ENCODE peak calls at places on chromosomes 16 and 17, in eight cellular contexts. Q, S, Z, B, J, G, C and V are unnamed samples.

GRCh38 chr16:86975445-86975844 is 341.7 kb downstream of the C16orf95 start:
- DNase-seq in Q (no peak), S (peak), Z (peak), B (no peak), J (peak), G (no peak), C (peak), V (peak)

GRCh38 chr17:39603304-39604016 is 4.3 kb downstream of the NEUROD2 start:
- DNase-seq in Q (no peak), S (no peak), Z (no peak), B (no peak), J (no peak), G (no peak), C (no peak), V (no peak)

GRCh38 chr17:56733833-56734232 is 99.9 kb downstream of the C17orf67 start:
- DNase-seq in Q (no peak), S (no peak), Z (no peak), B (no peak), J (no peak), G (no peak), C (no peak), V (no peak)

GRCh38 chr17:61412860-61413653 is 13.4 kb downstream of the TBX2 start:
- DNase-seq in Q (peak), S (no peak), Z (peak), B (no peak), J (no peak), G (no peak), C (no peak), V (no peak)

GRCh38 chr16:51164167-51164566 is 13.1 kb upstream of the SALL1 start:
- DNase-seq in Q (no peak), S (no peak), Z (no peak), B (no peak), J (no peak), G (no peak), C (no peak), V (no peak)

GRCh38 chr17:62750502-62751349 is 57.4 kb downstream of the MARCHF10 start:
- DNase-seq in Q (no peak), S (no peak), Z (no peak), B (no peak), J (no peak), G (no peak), C (no peak), V (no peak)

GRCh38 chr17:30273373-30273772 is 18.4 kb downstream of the BLMH start:
- DNase-seq in Q (no peak), S (no peak), Z (peak), B (no peak), J (no peak), G (no peak), C (no peak), V (no peak)

GRCh38 chr17:60941028-60941427 is 263.4 kb downstream of the BCAS3 start:
- DNase-seq in Q (peak), S (peak), Z (peak), B (peak), J (no peak), G (no peak), C (peak), V (no peak)

GRCh38 chr17:13001991-13002615 is 15.7 kb downstream of the ELAC2 start:
- DNase-seq in Q (no peak), S (no peak), Z (peak), B (no peak), J (no peak), G (no peak), C (no peak), V (no peak)

GRCh38 chr16:83552193-83552592 is 255.6 kb upstream of the HSBP1 start:
- DNase-seq in Q (no peak), S (no peak), Z (peak), B (no peak), J (no peak), G (no peak), C (no peak), V (no peak)

GRCh38 chr17:75020331-75021110 is 8.1 kb downstream of the MRPL58 start:
- DNase-seq in Q (no peak), S (no peak), Z (no peak), B (no peak), J (no peak), G (no peak), C (no peak), V (no peak)

GRCh38 chr16:56774009-56774408 is 44.1 kb downstream of the NUP93 start:
- DNase-seq in Q (no peak), S (no peak), Z (no peak), B (no peak), J (no peak), G (no peak), C (no peak), V (no peak)

GRCh38 chr17:54968954-54969400 is 412 bp downstream of the STXBP4 start:
- DNase-seq in Q (no peak), S (no peak), Z (peak), B (no peak), J (peak), G (no peak), C (peak), V (no peak)

GRCh38 chr16:17343028-17343427 is 127.7 kb downstream of the XYLT1 start:
- DNase-seq in Q (no peak), S (no peak), Z (no peak), B (no peak), J (no peak), G (no peak), C (no peak), V (no peak)

DNA sequence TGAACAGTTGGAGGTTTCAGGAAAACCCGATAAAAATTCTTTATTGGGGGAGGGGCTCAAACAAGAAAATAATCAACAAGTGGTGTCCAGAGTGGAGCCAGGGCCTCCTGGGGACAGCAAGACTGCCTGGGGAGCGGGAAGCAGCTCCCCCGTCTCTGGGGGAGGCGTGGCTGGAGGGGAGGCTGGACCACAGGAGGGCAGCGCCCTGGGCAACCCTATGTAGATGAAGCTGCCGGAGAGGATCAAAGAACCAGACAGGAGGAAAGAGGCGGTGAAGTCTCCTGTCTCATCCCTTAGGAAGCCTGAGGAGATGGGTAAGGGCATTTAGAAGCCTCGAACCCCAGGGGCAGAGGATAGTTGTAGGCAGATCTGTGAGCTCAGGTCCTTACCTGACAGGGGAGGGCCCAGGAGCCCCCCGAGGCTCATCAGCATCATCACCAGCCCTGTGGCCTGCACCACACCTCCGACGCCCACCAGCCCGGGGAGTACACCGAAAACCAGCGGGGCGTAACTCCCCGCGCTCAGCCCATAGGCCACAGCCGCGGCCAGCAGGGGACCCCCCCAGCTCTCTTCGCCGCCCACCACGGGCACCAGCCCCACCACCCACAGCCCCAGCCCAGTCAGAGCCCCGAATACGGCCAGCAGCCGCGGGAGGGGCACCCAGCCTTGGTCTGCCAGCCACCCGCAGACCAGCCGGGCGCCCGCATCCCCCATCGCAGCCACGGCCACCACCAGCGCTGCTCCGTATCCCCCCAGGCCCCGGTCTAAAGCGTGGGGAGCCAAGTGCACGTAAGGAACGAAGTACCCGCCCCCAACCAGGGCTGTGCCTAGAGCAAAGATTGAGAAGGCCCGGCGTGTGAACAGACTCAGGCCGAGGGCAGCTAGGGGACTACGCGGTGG is 2.0 kb downstream of the SLC16A11 start:
- DNase-seq in Q (no peak), S (no peak), Z (no peak), B (no peak), J (no peak), G (no peak), C (no peak), V (no peak)
- H3K4me3 ChIP-seq in Q (peak), S (peak), Z (no peak), B (peak), J (no peak), G (peak), C (no peak), V (no peak)

DNA sequence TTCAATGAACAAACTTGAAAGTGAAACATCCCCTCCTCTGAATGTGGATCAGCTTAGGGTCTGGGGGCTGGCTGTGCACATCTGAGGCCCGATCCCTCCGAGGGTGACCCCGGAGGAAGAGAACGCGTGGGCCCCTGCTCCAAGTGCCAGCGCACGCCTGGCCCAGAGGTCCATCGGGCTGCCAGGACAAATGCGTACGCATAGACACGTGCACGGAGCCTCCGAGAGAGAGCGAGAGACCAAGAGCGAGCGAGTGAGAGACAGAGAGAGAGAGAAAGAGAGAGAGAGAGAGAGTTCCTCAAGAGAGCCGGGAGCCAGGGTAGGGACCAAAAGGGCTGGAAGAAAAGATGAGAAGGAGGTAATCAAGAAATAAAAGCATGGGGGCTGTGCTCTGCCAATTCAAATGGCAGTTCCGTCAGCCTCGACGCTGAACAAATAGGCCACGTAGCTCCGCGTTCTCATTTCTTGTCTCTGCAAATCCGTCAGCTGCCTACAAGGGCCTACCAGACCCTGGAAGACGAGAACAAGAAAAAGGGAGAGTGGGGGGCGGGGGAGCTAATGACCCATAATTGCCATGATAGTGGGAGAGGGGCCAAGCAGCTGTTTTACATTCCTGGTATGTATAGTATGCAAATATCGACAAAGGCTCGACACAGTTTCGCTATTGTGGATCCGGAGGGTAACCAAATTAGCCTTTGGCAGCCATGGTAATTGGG is 435.3 kb upstream of the ZFHX3 start:
- DNase-seq in Q (no peak), S (no peak), Z (no peak), B (no peak), J (no peak), G (no peak), C (no peak), V (no peak)
- TF ChIP-seq CTCF in Q (no peak), S (no peak), Z (no peak), B (no peak), J (no peak), G (no peak), C (no peak), V (no peak)

GRCh38 chr16:65118866-65119265 is 3.0 kb downstream of the CDH11 start:
- DNase-seq in Q (no peak), S (no peak), Z (no peak), B (no peak), J (no peak), G (no peak), C (no peak), V (no peak)
- H3K4me3 ChIP-seq in Q (no peak), S (no peak), Z (peak), B (no peak), J (no peak), G (peak), C (no peak), V (no peak)

GRCh38 chr17:31487648-31488263 is 96.3 kb downstream of the RAB11FIP4 start:
- DNase-seq in Q (peak), S (peak), Z (no peak), B (peak), J (peak), G (peak), C (peak), V (peak)
- TF ChIP-seq CTCF in Q (no peak), S (no peak), Z (no peak), B (no peak), J (no peak), G (no peak), C (no peak), V (no peak)